ENCODE peak calls at places on chromosomes 11 and 22, in five cellular contexts. D, U, L, A and W are unnamed samples.

GRCh38 chr11:125062931-125063428 is at the start of gene SLC37A2:
- DNase-seq in D (peak; percentile 9), U (peak; percentile 34), L (peak; percentile 38), A (peak; percentile 79), W (peak; percentile 68)

GRCh38 chr11:56876621-56877312 is 111.9 kb upstream of the OR5AK2 start:
- DNase-seq in D (no peak), U (no peak), L (no peak), A (peak; percentile 72), W (no peak)

GRCh38 chr11:1497600-1497999 is 11.0 kb upstream of the MOB2 start:
- DNase-seq in D (no peak), U (peak; percentile 17), L (no peak), A (no peak), W (no peak)

GRCh38 chr11:10872097-10872496 is 14.2 kb upstream of the ZBED5 start:
- DNase-seq in D (no peak), U (no peak), L (no peak), A (no peak), W (no peak)

GRCh38 chr11:325796-326591 is 5.3 kb upstream of the IFITM3 start:
- DNase-seq in D (no peak), U (no peak), L (no peak), A (no peak), W (no peak)

GRCh38 chr22:16957781-16958180 is 50.2 kb downstream of the GAB4 start:
- DNase-seq in D (no peak), U (no peak), L (no peak), A (no peak), W (no peak)

GRCh38 chr11:76321340-76321739 is 59.6 kb downstream of the THAP12 start:
- DNase-seq in D (no peak), U (no peak), L (no peak), A (no peak), W (no peak)

GRCh38 chr11:2443881-2444300 is 423 bp downstream of the TRPM5 start:
- DNase-seq in D (no peak), U (peak; percentile 75), L (no peak), A (no peak), W (no peak)

GRCh38 chr22:44813416-44813815 is 61.0 kb downstream of the ARHGAP8 start:
- DNase-seq in D (no peak), U (no peak), L (no peak), A (no peak), W (no peak)

GRCh38 chr11:15826826-15827225 is 529.5 kb downstream of the SOX6 start:
- DNase-seq in D (no peak), U (peak; percentile 53), L (peak; percentile 20), A (peak; percentile 24), W (peak; percentile 85)

GRCh38 chr11:121669422-121669821 is 216.7 kb upstream of the SORL1-AS1 start:
- DNase-seq in D (no peak), U (no peak), L (no peak), A (peak; percentile 44), W (no peak)

GRCh38 chr11:10490032-10490397 is 35.0 kb downstream of the AMPD3 start:
- DNase-seq in D (no peak), U (no peak), L (no peak), A (no peak), W (no peak)

GRCh38 chr11:128517457-128518230 is 69.7 kb downstream of the ETS1 start:
- DNase-seq in D (no peak), U (no peak), L (peak; percentile 43), A (peak; percentile 71), W (no peak)

GRCh38 chr22:47195156-47195675 is 432.8 kb downstream of the TBC1D22A start:
- DNase-seq in D (no peak), U (no peak), L (no peak), A (no peak), W (no peak)

GRCh38 chr11:2825261-2825885 is 60.2 kb downstream of the CDKN1C start:
- DNase-seq in D (no peak), U (peak; percentile 23), L (no peak), A (peak; percentile 80), W (no peak)

GRCh38 chr11:12817681-12818332 is 143.6 kb downstream of the TEAD1 start:
- DNase-seq in D (no peak), U (no peak), L (no peak), A (peak; percentile 24), W (peak; percentile 98)

GRCh38 chr11:24324211-24324610 is 172.6 kb upstream of the LUZP2 start:
- DNase-seq in D (no peak), U (no peak), L (no peak), A (peak; percentile 9), W (no peak)

GRCh38 chr11:32023370-32023964 is 67.4 kb upstream of the RCN1 start:
- DNase-seq in D (no peak), U (no peak), L (no peak), A (no peak), W (no peak)